ENCODE peak calls at places on chromosomes 12 and 14, in nine cellular contexts. V is sigmoid colon, M is HCT116, F is GM23338, E is HL-60, N is endothelial cell of umbilical vein, Z is GM12878, G is breast epithelium, J is H1. U is an unnamed sample.
A peak's percentile ranks its signal among the peaks of the same experiment; 100 is the strongest.

GRCh38 chr12:131948166-131948712 is 1.5 kb upstream of the EP400 start:
- DNase-seq in G (no peak), Z (no peak), F (no peak), M (no peak), N (no peak), J (no peak), V (peak; percentile 52), E (no peak), U (no peak)

GRCh38 chr12:70367268-70368141 is 1.4 kb downstream of the KCNMB4 start:
- DNase-seq in G (no peak), F (peak; percentile 30), E (no peak), Z (no peak), V (no peak), M (no peak), N (peak; percentile 20), J (no peak), U (no peak)

GRCh38 chr14:31881531-31882310 is 195.4 kb upstream of the ARHGAP5 start:
- DNase-seq in J (no peak), E (no peak), F (no peak), N (no peak), V (no peak), G (no peak), M (no peak), Z (no peak), U (no peak)

GRCh38 chr12:53118771-53119300 is 15.6 kb downstream of the SOAT2 start:
- DNase-seq in G (no peak), N (no peak), F (no peak), M (no peak), J (no peak), E (no peak), Z (no peak), V (no peak), U (no peak)

GRCh38 chr14:54147285-54147684 is 190.7 kb upstream of the BMP4 start:
- DNase-seq in F (no peak), E (no peak), N (peak; percentile 77), G (no peak), M (no peak), Z (no peak), V (no peak), J (no peak), U (no peak)

GRCh38 chr12:26130728-26131127 is 5.9 kb upstream of the BHLHE41 start:
- DNase-seq in E (no peak), V (no peak), J (no peak), Z (no peak), F (no peak), M (no peak), N (no peak), G (no peak), U (no peak)

GRCh38 chr14:94387051-94388026 is 1.1 kb downstream of the SERPINA1 start:
- DNase-seq in F (no peak), J (no peak), Z (no peak), V (peak; percentile 49), G (no peak), M (no peak), E (no peak), N (no peak), U (peak; percentile 60)

GRCh38 chr14:102499401-102500189 is 10.0 kb downstream of the ANKRD9 start:
- DNase-seq in F (no peak), G (no peak), V (no peak), N (no peak), E (no peak), Z (no peak), M (no peak), J (no peak), U (peak; percentile 62)

DNA sequence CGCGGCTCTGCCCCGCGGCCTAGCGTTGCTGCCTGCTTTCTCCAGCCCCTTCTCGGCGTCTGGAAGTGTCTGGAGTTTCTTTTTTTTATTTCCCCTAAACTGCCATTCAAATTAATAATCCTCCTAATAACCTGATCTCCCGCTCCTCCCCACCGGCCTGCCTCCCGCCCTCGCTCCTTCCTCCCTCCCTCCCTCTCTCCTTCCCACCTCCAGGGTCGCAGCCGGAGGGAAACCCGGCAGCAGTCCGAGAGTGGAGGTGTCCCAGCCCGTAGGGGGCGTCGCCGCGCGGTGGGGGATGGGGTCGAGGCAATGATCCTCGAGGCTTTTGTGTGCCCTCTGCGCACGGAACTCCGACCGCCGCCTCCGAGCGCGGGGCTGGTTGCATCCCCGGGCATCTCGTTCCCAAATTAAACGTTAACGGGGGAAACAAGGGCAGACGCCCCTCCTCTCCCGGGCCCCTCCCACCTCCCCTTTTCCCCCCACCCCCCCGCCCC is 1.1 kb upstream of the SOCS2 start:
- DNase-seq in N (peak; percentile 59), Z (no peak), E (no peak), V (peak; percentile 92), G (no peak), F (peak; percentile 85), M (peak; percentile 50), J (no peak), U (peak; percentile 95)
- TF ChIP-seq POLR2AphosphoS5 in N (no peak), Z (no peak), E (no peak), V (peak; percentile 79), G (peak; percentile 25), F (no peak), M (peak; percentile 70), J (peak; percentile 17), U (peak; percentile 75)

DNA sequence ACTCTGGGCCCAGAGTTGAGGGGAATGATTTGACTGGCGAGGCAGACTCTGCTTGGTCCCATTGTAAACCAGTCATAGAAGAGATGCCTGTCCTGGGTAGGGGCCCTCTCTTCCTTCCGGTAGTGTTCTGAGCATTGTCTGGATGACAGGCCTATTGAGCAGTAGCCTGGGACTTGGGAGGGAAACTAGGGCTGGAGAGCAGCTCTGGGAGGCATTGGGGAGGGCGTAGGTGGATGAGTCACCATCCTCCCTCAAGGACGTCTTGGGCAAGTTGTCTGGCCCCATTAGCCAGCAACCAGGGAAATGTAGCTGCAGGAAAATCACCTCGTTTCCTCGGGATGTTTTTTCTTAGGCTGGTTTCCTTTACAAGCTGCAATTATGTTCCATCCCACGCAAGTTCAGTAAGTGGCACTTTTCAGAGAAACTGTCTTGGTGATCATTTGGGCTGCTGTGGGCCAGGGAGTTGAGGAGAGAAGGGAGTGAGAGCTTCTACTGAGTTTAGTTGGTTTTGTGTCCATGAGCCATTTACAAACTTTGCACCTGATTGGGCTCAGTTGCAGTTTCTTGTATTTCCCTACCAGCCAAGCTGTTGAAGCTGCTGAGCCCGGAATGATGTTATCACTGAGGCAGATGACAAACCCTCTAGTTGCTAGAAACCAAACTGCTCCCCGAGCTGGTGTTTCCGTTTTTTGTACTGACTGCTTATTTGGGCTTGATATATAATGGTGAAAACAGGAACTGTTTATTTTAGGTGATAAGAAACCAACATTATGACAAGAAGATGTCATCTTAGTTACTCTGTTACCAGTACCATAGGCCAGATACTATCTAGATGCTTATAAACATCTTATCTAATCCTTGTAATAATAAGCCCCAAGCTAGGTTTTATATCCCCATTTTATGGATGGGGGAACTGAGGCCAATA is 147.6 kb downstream of the CHST11 start:
- DNase-seq in F (peak; percentile 16), G (peak; percentile 51), J (peak; percentile 43), M (peak; percentile 89), Z (peak; percentile 86), N (peak; percentile 98), E (peak; percentile 89), V (peak; percentile 92), U (peak; percentile 91)
- TF ChIP-seq POLR2AphosphoS5 in F (no peak), G (peak; percentile 79), J (no peak), M (peak; percentile 49), Z (peak; percentile 56), N (peak; percentile 58), E (peak; percentile 19), V (peak; percentile 37), U (peak; percentile 57)

DNA sequence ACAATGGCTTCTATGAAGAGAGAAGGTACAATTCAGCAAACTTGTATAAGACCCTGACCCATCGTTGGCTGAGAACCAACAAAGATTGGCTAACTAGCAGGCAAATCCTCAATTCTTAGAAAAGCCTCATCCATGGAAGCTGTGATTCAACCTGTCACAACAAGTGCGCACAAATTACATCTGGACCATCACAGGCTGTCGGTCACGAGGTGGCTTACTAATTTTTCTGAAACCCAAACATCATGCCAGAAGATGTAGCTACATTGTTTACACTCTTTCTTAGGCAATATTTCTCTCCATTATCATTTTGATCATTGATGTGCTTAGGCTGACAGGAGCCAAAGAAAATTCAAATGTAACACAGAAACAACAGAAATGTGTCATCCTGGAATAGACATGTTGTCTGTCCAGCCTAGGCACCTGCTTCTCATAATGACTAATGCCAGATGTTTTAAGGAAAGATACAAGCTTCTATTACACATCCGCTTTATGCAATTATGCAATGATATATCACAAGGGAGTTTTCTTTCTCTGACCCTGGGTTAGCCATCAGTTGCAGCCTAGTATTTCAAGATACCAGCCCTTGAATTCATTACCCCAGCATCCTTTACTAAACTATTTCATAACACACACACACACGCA is 92.9 kb upstream of the DIO2 start:
- DNase-seq in G (no peak), V (no peak), Z (no peak), E (no peak), F (no peak), N (no peak), J (no peak), M (no peak), U (no peak)
- TF ChIP-seq POLR2AphosphoS5 in G (no peak), V (no peak), Z (no peak), E (no peak), F (no peak), N (no peak), J (no peak), M (no peak), U (no peak)

GRCh38 chr14:61706096-61706690 is 10.9 kb downstream of the HIF1A start:
- DNase-seq in M (no peak), F (no peak), E (no peak), J (no peak), G (no peak), N (no peak), V (no peak), Z (no peak), U (no peak)

GRCh38 chr14:61712137-61712536 is 16.8 kb downstream of the HIF1A start:
- DNase-seq in V (no peak), Z (no peak), F (no peak), N (no peak), M (no peak), J (no peak), E (no peak), G (no peak), U (no peak)

GRCh38 chr14:61713724-61714437 is 18.6 kb downstream of the HIF1A start:
- DNase-seq in N (no peak), Z (no peak), J (no peak), V (no peak), E (no peak), M (no peak), G (no peak), F (no peak), U (no peak)

GRCh38 chr14:61716956-61717355 is 21.6 kb downstream of the HIF1A start:
- DNase-seq in J (no peak), Z (no peak), V (no peak), F (no peak), G (no peak), M (no peak), N (no peak), E (no peak), U (no peak)

DNA sequence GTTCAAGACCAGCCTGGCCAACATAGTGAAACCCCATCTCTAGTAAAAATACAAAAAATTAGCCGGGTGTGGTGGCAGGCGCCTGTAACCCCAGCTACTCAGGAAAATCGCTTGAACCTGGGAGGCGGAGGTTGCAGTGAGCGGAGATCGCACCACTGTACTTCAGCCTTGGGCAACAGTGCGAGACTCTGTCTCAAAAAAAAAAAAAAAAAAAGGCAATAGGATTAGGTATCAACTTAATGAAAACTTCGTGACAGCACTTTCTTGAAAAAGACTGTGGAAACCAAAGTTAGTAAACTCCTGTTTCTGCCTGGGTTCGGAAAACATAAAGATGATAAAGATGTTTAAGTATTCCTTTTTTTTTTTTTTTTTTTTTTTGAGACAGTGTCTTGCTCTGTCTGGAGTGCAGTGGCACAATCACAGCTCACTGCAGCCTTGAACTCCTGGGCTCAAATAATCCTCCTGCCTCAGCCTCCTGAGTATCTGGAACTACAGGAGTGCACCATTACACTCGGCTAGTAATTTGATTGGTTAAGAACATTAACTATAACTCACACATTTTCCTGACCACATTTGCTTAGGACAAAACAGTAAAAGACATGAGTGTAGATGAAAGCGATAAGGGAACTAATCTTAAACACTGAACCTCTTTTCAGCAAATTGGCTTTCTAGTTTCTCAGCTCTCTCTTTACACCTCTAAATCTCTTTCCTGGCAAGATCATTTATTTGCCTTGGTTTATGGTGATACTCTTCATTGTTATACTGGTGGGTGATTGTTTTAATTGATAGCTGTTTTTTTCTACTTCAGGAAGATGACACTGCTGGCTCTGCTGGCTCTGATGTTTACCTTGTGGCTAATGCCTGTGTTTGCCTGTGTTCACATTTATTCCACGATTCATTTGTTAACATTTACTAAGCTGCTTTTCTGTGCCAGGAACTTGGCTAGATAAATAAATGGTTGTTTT is 15.8 kb downstream of the HIF1A start:
- DNase-seq in M (no peak), N (peak; percentile 64), G (no peak), J (no peak), F (no peak), E (no peak), Z (no peak), V (no peak), U (no peak)
- TF ChIP-seq POLR2AphosphoS5 in M (peak; percentile 9), N (no peak), G (no peak), J (no peak), F (no peak), E (no peak), Z (no peak), V (no peak), U (no peak)